ENCODE peak calls at places on chromosomes 5 and 9, in four cellular contexts. K is HCT116, T is tibial nerve, B is WERI-Rb-1. C is an unnamed sample.

GRCh38 chr9:100427366-100428263 is 672 bp downstream of the MSANTD3 start:
- DNase-seq in K (peak; percentile 35), T (no peak), B (peak; percentile 80), C (peak; percentile 64)

GRCh38 chr9:75451045-75451444 is 362.7 kb downstream of the OSTF1 start:
- DNase-seq in K (no peak), T (no peak), B (no peak), C (no peak)

GRCh38 chr5:153476767-153477166 is 13.7 kb upstream of the GRIA1 start:
- DNase-seq in K (peak; percentile 40), T (no peak), B (no peak), C (peak; percentile 56)

GRCh38 chr9:78666818-78667429 is 370.0 kb downstream of the PSAT1 start:
- DNase-seq in K (no peak), T (no peak), B (no peak), C (no peak)

GRCh38 chr9:69035438-69036316 is at the start of gene FXN:
- DNase-seq in K (peak; percentile 56), T (peak; percentile 61), B (peak; percentile 78), C (peak; percentile 90)

GRCh38 chr5:153147891-153148623 is 342.4 kb upstream of the GRIA1 start:
- DNase-seq in K (no peak), T (no peak), B (peak; percentile 66), C (peak; percentile 79)

GRCh38 chr5:14148483-14148882 is 5.3 kb downstream of the TRIO start:
- DNase-seq in K (no peak), T (no peak), B (no peak), C (no peak)

GRCh38 chr5:88824892-88825781 is 57.8 kb downstream of the MEF2C start:
- DNase-seq in K (no peak), T (no peak), B (no peak), C (peak; percentile 16)

GRCh38 chr5:10563132-10563939 is 534 bp upstream of the ANKRD33B start:
- DNase-seq in K (no peak), T (peak; percentile 42), B (peak; percentile 89), C (peak; percentile 65)

GRCh38 chr9:123401879-123402513 is 46.0 kb downstream of the CRB2 start:
- DNase-seq in K (peak; percentile 23), T (no peak), B (peak; percentile 53), C (peak; percentile 66)

GRCh38 chr5:141840295-141840812 is 37.9 kb downstream of the PCDH1 start:
- DNase-seq in K (no peak), T (no peak), B (no peak), C (no peak)

GRCh38 chr9:129697111-129697955 is 31.9 kb downstream of the PRRX2 start:
- DNase-seq in K (no peak), T (peak; percentile 19), B (peak; percentile 46), C (peak; percentile 87)

GRCh38 chr5:58410441-58410840 is 49.4 kb downstream of the PLK2 start:
- DNase-seq in K (no peak), T (no peak), B (no peak), C (peak; percentile 48)

GRCh38 chr9:109483771-109484442 is 14.2 kb downstream of the PTPN3 start:
- DNase-seq in K (no peak), T (no peak), B (no peak), C (no peak)

GRCh38 chr9:133429216-133429613 is 7.0 kb downstream of the ADAMTS13 start:
- DNase-seq in K (no peak), T (no peak), B (no peak), C (no peak)

GRCh38 chr5:180810210-180811011 is 7.8 kb upstream of the MGAT1 start:
- DNase-seq in K (peak; percentile 89), T (peak; percentile 89), B (peak; percentile 90), C (peak; percentile 98)

GRCh38 chr5:75666801-75667200 is 50.4 kb downstream of the POC5 start:
- DNase-seq in K (no peak), T (no peak), B (peak; percentile 15), C (no peak)

GRCh38 chr5:175878021-175878420 is 6.6 kb downstream of the CPLX2 start:
- DNase-seq in K (no peak), T (no peak), B (no peak), C (no peak)

GRCh38 chr5:53419247-53419646 is 61.2 kb upstream of the FST start:
- DNase-seq in K (no peak), T (no peak), B (no peak), C (no peak)

GRCh38 chr9:13113201-13113600 is 166.3 kb downstream of the MPDZ start:
- DNase-seq in K (no peak), T (no peak), B (no peak), C (no peak)

GRCh38 chr9:98427491-98427890 is 172.0 kb upstream of the TBC1D2 start:
- DNase-seq in K (no peak), T (no peak), B (no peak), C (peak; percentile 22)

GRCh38 chr9:120413121-120414048 is 166.6 kb downstream of the CDK5RAP2 start:
- DNase-seq in K (no peak), T (no peak), B (no peak), C (no peak)

DNA sequence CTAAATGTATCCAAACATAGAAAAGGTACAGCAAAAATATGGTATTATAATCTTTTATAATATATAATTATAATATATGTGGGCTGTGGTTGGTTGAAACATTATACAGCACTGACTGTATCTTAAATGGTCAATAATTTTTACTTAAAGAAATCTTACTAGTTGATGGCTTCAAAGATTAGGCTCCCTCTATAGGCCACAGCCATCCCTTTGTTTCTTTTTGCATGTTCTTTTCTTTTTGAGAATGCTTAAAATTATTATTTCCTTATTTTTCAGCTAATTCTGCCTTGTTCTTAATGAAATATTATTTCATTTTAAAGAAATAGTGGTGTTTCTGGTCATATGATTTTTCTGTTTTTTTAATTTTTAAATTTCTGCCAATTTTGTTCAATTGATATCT is 128.5 kb downstream of the MAST4 start:
- DNase-seq in K (no peak), T (no peak), B (no peak), C (no peak)
- TF ChIP-seq CTCF in K (no peak), T (no peak), B (no peak), C (peak; percentile 38)

GRCh38 chr9:127244609-127245601 is 19.7 kb upstream of the GARNL3 start:
- DNase-seq in K (no peak), T (peak; percentile 97), B (peak; percentile 78), C (peak; percentile 99)
- H3K4me3 ChIP-seq in K (no peak overlapping the region), T (peak overlapping the region; percentile 52), B (no peak overlapping the region), C (peak overlapping the region; percentile 32)

GRCh38 chr9:121861501-121862180 is 210.2 kb downstream of the DAB2IP start:
- DNase-seq in K (peak; percentile 31), T (no peak), B (peak; percentile 95), C (peak; percentile 62)
- TF ChIP-seq CTCF in K (peak; percentile 80), T (peak; percentile 26), B (peak; percentile 96), C (peak; percentile 44)

GRCh38 chr5:1294839-1295649 is at the start of gene TERT:
- DNase-seq in K (no peak), T (no peak), B (peak; percentile 35), C (peak; percentile 31)
- H3K4me3 ChIP-seq in K (peak within 1 kb of the TSS; percentile 22), T (no peak within 1 kb of the TSS), B (no peak within 1 kb of the TSS), C (no peak within 1 kb of the TSS)

DNA sequence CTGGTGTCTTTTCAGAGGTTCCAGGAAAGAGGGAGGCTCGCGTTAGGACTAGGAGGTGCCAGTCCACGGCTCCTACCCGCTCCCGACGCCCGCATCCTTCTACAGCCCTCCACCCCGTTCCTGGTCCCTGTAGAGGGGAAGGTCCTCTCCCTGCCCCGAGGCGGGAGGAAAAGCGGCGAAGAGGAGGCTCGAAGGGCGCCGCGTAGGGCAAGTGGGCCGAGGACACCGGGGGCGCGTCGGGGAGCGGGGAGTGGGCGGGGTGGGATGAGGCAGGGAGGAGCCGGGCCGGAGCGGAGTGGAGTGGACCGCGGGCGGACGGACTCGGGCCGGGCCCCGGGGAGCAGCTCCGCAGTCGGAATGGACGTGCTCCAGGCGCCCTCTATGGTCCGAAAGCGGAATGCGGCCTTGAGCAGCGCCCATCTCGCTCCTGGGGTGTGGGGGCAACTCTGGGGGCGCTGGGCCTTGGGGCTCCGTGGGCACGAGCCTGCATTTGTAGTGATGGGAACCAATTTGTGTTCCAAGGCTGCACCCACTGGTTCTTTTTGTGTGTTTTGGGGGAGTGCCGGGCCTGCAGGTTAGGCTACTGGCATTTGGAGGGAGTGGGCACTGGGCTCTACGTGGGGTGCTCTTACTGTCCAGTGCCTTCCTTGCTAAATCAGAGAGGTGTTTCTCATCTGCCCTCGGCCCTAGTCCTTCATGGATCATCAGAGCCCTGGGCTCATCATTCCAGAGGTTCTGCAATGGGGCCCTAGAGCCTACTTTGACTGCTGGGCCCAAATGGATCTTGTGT is 7.3 kb downstream of the IRX1 start:
- DNase-seq in K (no peak), T (no peak), B (peak; percentile 63), C (peak; percentile 71)
- TF ChIP-seq CTCF in K (no peak), T (peak; percentile 56), B (peak; percentile 91), C (peak; percentile 73)

GRCh38 chr9:14347408-14348224 is 33.7 kb upstream of the NFIB start:
- DNase-seq in K (no peak), T (no peak), B (no peak), C (no peak)

GRCh38 chr9:14346301-14346721 is 32.4 kb upstream of the NFIB start:
- DNase-seq in K (no peak), T (no peak), B (no peak), C (no peak)

GRCh38 chr9:14348241-14349140 is 34.5 kb upstream of the NFIB start:
- DNase-seq in K (no peak), T (no peak), B (no peak), C (no peak)

GRCh38 chr9:14345586-14346237 is 31.8 kb upstream of the NFIB start:
- DNase-seq in K (no peak), T (no peak), B (no peak), C (no peak)

GRCh38 chr9:14346826-14347407 is 33.0 kb upstream of the NFIB start:
- DNase-seq in K (no peak), T (no peak), B (no peak), C (no peak)
- H3K4me3 ChIP-seq in K (no peak overlapping the region), T (peak overlapping the region; percentile 40), B (peak overlapping the region; percentile 49), C (peak overlapping the region; percentile 21)

GRCh38 chr9:93451762-93452709 is 551 bp downstream of the FAM120A start:
- DNase-seq in K (no peak), T (no peak), B (peak; percentile 48), C (peak; percentile 69)
- TF ChIP-seq CTCF in K (no peak), T (no peak), B (no peak), C (peak; percentile 8)

GRCh38 chr9:23532282-23532681 is 293.8 kb downstream of the ELAVL2 start:
- DNase-seq in K (no peak), T (no peak), B (no peak), C (no peak)
- H3K4me3 ChIP-seq in K (no peak overlapping the region), T (no peak overlapping the region), B (no peak overlapping the region), C (no peak overlapping the region)

GRCh38 chr9:125912261-125912660 is 165.1 kb downstream of the PBX3 start:
- DNase-seq in K (no peak), T (no peak), B (no peak), C (no peak)

GRCh38 chr9:125912667-125913066 is 165.5 kb downstream of the PBX3 start:
- DNase-seq in K (no peak), T (no peak), B (no peak), C (no peak)

GRCh38 chr9:125913551-125913950 is 166.4 kb downstream of the PBX3 start:
- DNase-seq in K (no peak), T (no peak), B (no peak), C (no peak)

GRCh38 chr9:125910286-125910685 is 163.1 kb downstream of the PBX3 start:
- DNase-seq in K (no peak), T (no peak), B (no peak), C (no peak)

DNA sequence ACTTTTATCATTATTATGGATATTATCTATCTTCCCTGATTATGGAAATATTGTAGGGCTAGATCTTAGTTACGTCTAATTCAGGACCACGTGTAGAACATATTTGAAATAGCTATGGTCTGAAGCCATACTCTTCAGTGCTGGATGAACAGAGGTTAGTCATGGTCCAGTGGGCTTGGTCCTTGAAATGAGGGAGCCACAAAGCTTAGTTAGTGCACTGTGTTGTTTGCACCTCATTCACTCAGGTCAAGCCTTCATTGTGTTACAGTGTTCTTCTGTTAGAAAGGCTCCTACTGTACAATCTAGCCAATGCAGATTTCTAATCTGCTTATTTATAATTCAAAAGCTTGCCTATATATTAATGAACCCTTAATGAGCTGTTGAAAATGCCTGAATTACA is 164.7 kb downstream of the PBX3 start:
- DNase-seq in K (no peak), T (no peak), B (peak; percentile 22), C (no peak)
- TF ChIP-seq CTCF in K (no peak), T (no peak), B (no peak), C (no peak)

C was measured in hepatocyte.